ENCODE peak calls at places on chromosome 14, in seven cellular contexts. S, D, Y, H, L, E and R are unnamed samples.

GRCh38 chr14:105485720-105486332 is 860 bp upstream of the CRIP1 start:
- DNase-seq in E (peak; percentile 32), Y (peak; percentile 53), H (no peak), D (peak; percentile 49), S (peak; percentile 58), L (peak; percentile 71), R (no peak)

GRCh38 chr14:102835959-102836358 is 58.7 kb downstream of the TRAF3 start:
- DNase-seq in S (no peak), L (no peak), D (no peak), Y (no peak), E (no peak), H (no peak), R (no peak)

GRCh38 chr14:74302160-74302628 is 540 bp downstream of the ABCD4 start:
- DNase-seq in Y (no peak), D (no peak), E (peak; percentile 88), S (peak; percentile 21), L (peak; percentile 75), H (no peak), R (no peak)

GRCh38 chr14:95935228-95935822 is 58.7 kb downstream of the TUNAR start:
- DNase-seq in Y (no peak), D (no peak), E (peak; percentile 17), L (no peak), H (no peak), S (no peak), R (no peak)

GRCh38 chr14:100434911-100435455 is 111.8 kb downstream of the SLC25A47 start:
- DNase-seq in D (no peak), E (no peak), H (no peak), Y (no peak), S (no peak), L (no peak), R (no peak)

GRCh38 chr14:23114669-23115491 is 4.2 kb downstream of the CEBPE start:
- DNase-seq in E (peak; percentile 95), S (no peak), Y (no peak), L (no peak), D (no peak), H (no peak), R (no peak)

GRCh38 chr14:104827173-104828055 is 26.5 kb downstream of the ZBTB42 start:
- DNase-seq in D (peak; percentile 41), Y (peak; percentile 50), H (peak; percentile 71), S (peak; percentile 70), L (peak; percentile 83), E (no peak), R (no peak)

GRCh38 chr14:68748691-68749090 is 44.2 kb downstream of the ZFP36L1 start:
- DNase-seq in S (no peak), H (no peak), Y (no peak), E (no peak), D (no peak), L (no peak), R (no peak)

GRCh38 chr14:103386632-103387329 is 1.6 kb downstream of the MARK3 start:
- DNase-seq in D (no peak), H (no peak), S (no peak), Y (no peak), L (no peak), E (peak; percentile 43), R (no peak)

GRCh38 chr14:104875412-104875751 is 10.3 kb downstream of the CEP170B start:
- DNase-seq in L (no peak), Y (no peak), H (no peak), E (no peak), S (no peak), D (no peak), R (no peak)

GRCh38 chr14:98197933-98198332 is 1074.1 kb downstream of the BCL11B start:
- DNase-seq in H (no peak), S (no peak), E (no peak), Y (no peak), L (no peak), D (no peak), R (no peak)